ENCODE peak calls at places on chromosome 13, in six cellular contexts. I is stimulated activated CD8-positive, alpha-beta memory T cell treated with anti-CD3 and anti-CD28 coated beads, Interleukin-15, amount 100 ng/mL, for 4 hours; A is T1000; Q is activated CD4-positive, alpha-beta T cell treated with anti-CD3 and anti-CD28 coated beads for 24 hours; H is heart left ventricle; U is Right ventricle myocardium inferior. L is an unnamed sample.

GRCh38 chr13:25869941-25870340 is 181.9 kb downstream of the SHISA2 start:
- DNase-seq in H (no peak), Q (no peak), A (no peak), I (no peak), U (no peak), L (no peak)

GRCh38 chr13:66657165-66657895 is 572.8 kb downstream of the PCDH9 start:
- DNase-seq in H (peak), U (peak), I (no peak), Q (no peak), A (peak), L (peak)

GRCh38 chr13:103965506-103966243 is 899.5 kb upstream of the SLC10A2 start:
- DNase-seq in H (no peak), A (no peak), I (no peak), U (no peak), Q (no peak), L (no peak)

GRCh38 chr13:110044521-110045200 is 258.3 kb upstream of the IRS2 start:
- DNase-seq in A (no peak), H (no peak), Q (no peak), U (no peak), I (no peak), L (no peak)

GRCh38 chr13:48560657-48561337 is 27.9 kb upstream of the RCBTB2 start:
- DNase-seq in A (no peak), H (no peak), Q (no peak), I (no peak), U (no peak), L (no peak)

GRCh38 chr13:89457977-89458376 is 1786.8 kb downstream of the SLITRK5 start:
- DNase-seq in Q (no peak), I (no peak), U (no peak), A (peak), H (no peak), L (no peak)

GRCh38 chr13:53250272-53250875 is 221.8 kb downstream of the OLFM4 start:
- DNase-seq in I (no peak), U (no peak), A (no peak), Q (no peak), H (no peak), L (no peak)

GRCh38 chr13:98232456-98232855 is 55.4 kb upstream of the RNF113B start:
- DNase-seq in I (no peak), U (no peak), H (no peak), Q (no peak), A (no peak), L (no peak)

GRCh38 chr13:59914556-59914955 is 249.2 kb downstream of the DIAPH3 start:
- DNase-seq in H (no peak), I (no peak), A (no peak), Q (no peak), U (no peak), L (no peak)

GRCh38 chr13:67299731-67300130 is 69.6 kb upstream of the PCDH9 start:
- DNase-seq in U (no peak), A (no peak), H (no peak), Q (no peak), I (no peak), L (no peak)

GRCh38 chr13:33606692-33607091 is 211.3 kb upstream of the RFC3 start:
- DNase-seq in H (no peak), I (no peak), A (no peak), Q (no peak), U (no peak), L (no peak)

GRCh38 chr13:37934339-37935191 is 65.0 kb upstream of the TRPC4 start:
- DNase-seq in A (no peak), Q (no peak), H (no peak), I (no peak), U (no peak), L (peak)

GRCh38 chr13:113774177-113775107 is 15.4 kb downstream of the TMEM255B start:
- DNase-seq in Q (no peak), U (peak), I (no peak), A (peak), H (no peak), L (no peak)

GRCh38 chr13:98706446-98707110 is 45.9 kb downstream of the SLC15A1 start:
- DNase-seq in A (peak), I (no peak), U (no peak), H (no peak), Q (no peak), L (no peak)

GRCh38 chr13:81425286-81425685 is 1084.4 kb upstream of the SPRY2 start:
- DNase-seq in I (no peak), H (no peak), U (no peak), Q (no peak), A (no peak), L (no peak)

GRCh38 chr13:110409581-110409992 is 102.5 kb downstream of the COL4A2 start:
- DNase-seq in Q (no peak), U (no peak), A (peak), H (no peak), I (no peak), L (no peak)

GRCh38 chr13:52348983-52349780 is 56.8 kb downstream of the THSD1 start:
- DNase-seq in A (no peak), I (no peak), Q (no peak), U (no peak), H (no peak), L (no peak)

GRCh38 chr13:112370311-112370710 is 5.8 kb upstream of the SPACA7 start:
- DNase-seq in A (no peak), Q (no peak), H (no peak), I (no peak), U (no peak), L (no peak)

GRCh38 chr13:101649490-101650126 is 197.1 kb downstream of the ITGBL1 start:
- DNase-seq in A (no peak), I (no peak), H (no peak), U (no peak), Q (no peak), L (no peak)

GRCh38 chr13:48436661-48437242 is 23.8 kb upstream of the LPAR6 start:
- DNase-seq in H (no peak), I (no peak), Q (no peak), A (no peak), U (no peak), L (no peak)

GRCh38 chr13:80133631-80134083 is 207.3 kb downstream of the SPRY2 start:
- DNase-seq in Q (no peak), U (no peak), H (no peak), I (no peak), A (no peak), L (no peak)

GRCh38 chr13:95301947-95302386 is 716 bp upstream of the ABCC4 start:
- DNase-seq in H (no peak), A (no peak), I (no peak), Q (no peak), U (no peak), L (no peak)

GRCh38 chr13:98541211-98541610 is 35.7 kb downstream of the STK24 start:
- DNase-seq in A (no peak), H (no peak), Q (no peak), U (no peak), I (no peak), L (no peak)

GRCh38 chr13:104779311-104779710 is 1713.1 kb upstream of the SLC10A2 start:
- DNase-seq in U (no peak), H (no peak), A (no peak), I (no peak), Q (no peak), L (no peak)

GRCh38 chr13:51444922-51445321 is 7.9 kb downstream of the INTS6 start:
- DNase-seq in U (no peak), A (no peak), Q (no peak), I (no peak), H (no peak), L (no peak)

GRCh38 chr13:49246850-49247721 is 639 bp upstream of the CDADC1 start:
- DNase-seq in U (no peak), Q (peak), H (no peak), I (no peak), A (no peak), L (no peak)

GRCh38 chr13:27712421-27712820 is 79.9 kb upstream of the GSX1 start:
- DNase-seq in I (no peak), U (no peak), A (no peak), H (no peak), Q (no peak), L (no peak)

GRCh38 chr13:87536499-87536898 is 134.7 kb upstream of the SLITRK5 start:
- DNase-seq in H (no peak), I (no peak), Q (no peak), U (no peak), A (no peak), L (no peak)

GRCh38 chr13:113875829-113876228 is 12.0 kb upstream of the GAS6 start:
- DNase-seq in I (no peak), H (no peak), Q (no peak), U (no peak), A (no peak), L (no peak)

GRCh38 chr13:44040070-44040753 is 160.5 kb downstream of the LACC1 start:
- DNase-seq in Q (no peak), A (no peak), U (no peak), H (no peak), I (no peak), L (no peak)

GRCh38 chr13:110114351-110114750 is 192.6 kb downstream of the COL4A1 start:
- DNase-seq in A (no peak), I (no peak), Q (no peak), U (no peak), H (no peak), L (no peak)

GRCh38 chr13:44331912-44332840 is 41.4 kb upstream of the SERP2 start:
- DNase-seq in A (peak), U (peak), Q (no peak), I (no peak), H (peak), L (peak)

GRCh38 chr13:41942462-41943094 is 18.3 kb downstream of the VWA8 start:
- DNase-seq in A (no peak), I (no peak), H (no peak), U (no peak), Q (no peak), L (no peak)

GRCh38 chr13:111142472-111142871 is 27.4 kb downstream of the ARHGEF7 start:
- DNase-seq in Q (no peak), I (no peak), A (no peak), H (no peak), U (no peak), L (no peak)

GRCh38 chr13:111936267-111936925 is 130.6 kb upstream of the SOX1 start:
- DNase-seq in A (no peak), Q (no peak), U (no peak), I (no peak), H (no peak), L (no peak)

GRCh38 chr13:107977175-107977574 is 238.2 kb downstream of the LIG4 start:
- DNase-seq in A (no peak), U (no peak), H (no peak), Q (no peak), I (no peak), L (no peak)

GRCh38 chr13:67094078-67094477 is 136.1 kb downstream of the PCDH9 start:
- DNase-seq in A (no peak), I (no peak), H (no peak), Q (no peak), U (no peak), L (no peak)

GRCh38 chr13:104773775-104774174 is 1707.6 kb upstream of the SLC10A2 start:
- DNase-seq in H (no peak), I (no peak), Q (no peak), U (no peak), A (no peak), L (no peak)

GRCh38 chr13:29454931-29455481 is 140.5 kb downstream of the SLC7A1 start:
- DNase-seq in A (no peak), I (no peak), H (no peak), Q (no peak), U (peak), L (no peak)

GRCh38 chr13:113146750-113147149 is 11.7 kb upstream of the PROZ start:
- DNase-seq in A (no peak), H (no peak), I (no peak), Q (no peak), U (peak), L (no peak)